ENCODE peak calls at places on chromosomes 4 and X, in eight cellular contexts. U is MM.1S; W is iPS DF 6.9; G is HepG2; K is GM23338; E is cardiac muscle cell; B is CD4-positive, alpha-beta memory T cell; X is transverse colon. N is an unnamed sample. For H3K4me1 and H3K36me3, the result is how much of the 10 kb centered on the place peaks cover.

GRCh38 chr4:13750594-13750993 is 123.1 kb upstream of the BOD1L1 start:
- DNase-seq in E (no peak), X (no peak), B (no peak), G (no peak), W (no peak), U (no peak), K (no peak), N (no peak)

GRCh38 chr4:40842318-40842717 is 92.6 kb downstream of the NSUN7 start:
- DNase-seq in G (no peak), X (no peak), W (no peak), U (no peak), K (no peak), B (no peak), E (no peak), N (no peak)

GRCh38 chr4:56995525-56995924 is 16.8 kb downstream of the POLR2B start:
- DNase-seq in X (peak), W (no peak), U (no peak), B (no peak), E (peak), G (no peak), K (no peak), N (no peak)

GRCh38 chr4:59704621-59705020 is 1495.5 kb upstream of the ADGRL3 start:
- DNase-seq in K (no peak), X (no peak), B (no peak), W (no peak), G (no peak), E (no peak), U (peak), N (no peak)

GRCh38 chr4:64715741-64716140 is 306.5 kb upstream of the TECRL start:
- DNase-seq in E (no peak), K (no peak), X (no peak), W (no peak), G (no peak), U (no peak), B (no peak), N (no peak)

GRCh38 chrX:76931518-76931917 is 504.0 kb downstream of the MAGEE1 start:
- DNase-seq in W (no peak), E (no peak), X (no peak), G (no peak), B (no peak), K (no peak), U (no peak), N (no peak)

GRCh38 chr4:170721812-170722373 is 632.1 kb upstream of the AADAT start:
- DNase-seq in W (no peak), K (no peak), U (no peak), X (no peak), E (no peak), G (no peak), B (no peak), N (no peak)

GRCh38 chr4:80812145-80812544 is 218.4 kb upstream of the BMP3 start:
- DNase-seq in E (no peak), U (no peak), G (no peak), W (no peak), B (no peak), X (no peak), K (no peak), N (no peak)

GRCh38 chrX:119622356-119623232 is 16.4 kb upstream of the NKRF start:
- DNase-seq in G (no peak), W (no peak), B (no peak), U (no peak), E (peak), K (no peak), X (peak), N (no peak)

GRCh38 chr4:87031946-87032345 is 97.1 kb downstream of the AFF1 start:
- DNase-seq in G (no peak), E (peak), K (no peak), B (no peak), U (no peak), X (no peak), W (no peak), N (no peak)
- H3K4me1 ChIP-seq in G (under half), E (half or more), K (half or more), B (half or more), U (under half), X (half or more), W (under half), N (half or more)

DNA sequence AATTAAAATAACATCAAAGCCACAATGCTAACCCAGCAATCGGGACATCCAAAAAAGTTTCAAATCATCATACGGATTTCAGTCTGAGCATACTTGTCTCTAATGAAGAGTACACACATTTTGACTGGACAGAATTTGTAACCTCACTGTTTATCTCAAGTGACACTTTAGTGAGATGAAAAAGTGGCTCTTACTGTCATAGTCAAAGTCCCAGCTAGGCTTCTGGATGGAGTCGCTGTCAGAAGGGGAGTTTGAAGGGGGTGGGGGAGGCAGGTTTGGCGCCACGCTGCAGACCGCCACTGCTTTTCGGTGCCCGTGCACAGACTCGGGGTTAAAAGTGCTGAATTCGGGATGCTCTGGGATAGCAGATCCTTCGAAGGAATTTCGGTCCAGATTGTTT is 41.0 kb upstream of the MTNR1A start:
- DNase-seq in U (no peak), G (no peak), B (no peak), W (no peak), X (no peak), E (no peak), K (no peak), N (no peak)
- H3K36me3 ChIP-seq in U (under half), G (under half), B (under half), W (under half), X (half or more), E (half or more), K (under half), N (half or more)

GRCh38 chr4:1794809-1795303 is 1.8 kb downstream of the FGFR3 start:
- DNase-seq in G (no peak), B (no peak), X (no peak), K (no peak), W (no peak), E (no peak), U (no peak), N (no peak)
- H3K4me3 ChIP-seq in G (peak), B (no peak), X (peak), K (peak), W (peak), E (peak), U (no peak), N (peak)

DNA sequence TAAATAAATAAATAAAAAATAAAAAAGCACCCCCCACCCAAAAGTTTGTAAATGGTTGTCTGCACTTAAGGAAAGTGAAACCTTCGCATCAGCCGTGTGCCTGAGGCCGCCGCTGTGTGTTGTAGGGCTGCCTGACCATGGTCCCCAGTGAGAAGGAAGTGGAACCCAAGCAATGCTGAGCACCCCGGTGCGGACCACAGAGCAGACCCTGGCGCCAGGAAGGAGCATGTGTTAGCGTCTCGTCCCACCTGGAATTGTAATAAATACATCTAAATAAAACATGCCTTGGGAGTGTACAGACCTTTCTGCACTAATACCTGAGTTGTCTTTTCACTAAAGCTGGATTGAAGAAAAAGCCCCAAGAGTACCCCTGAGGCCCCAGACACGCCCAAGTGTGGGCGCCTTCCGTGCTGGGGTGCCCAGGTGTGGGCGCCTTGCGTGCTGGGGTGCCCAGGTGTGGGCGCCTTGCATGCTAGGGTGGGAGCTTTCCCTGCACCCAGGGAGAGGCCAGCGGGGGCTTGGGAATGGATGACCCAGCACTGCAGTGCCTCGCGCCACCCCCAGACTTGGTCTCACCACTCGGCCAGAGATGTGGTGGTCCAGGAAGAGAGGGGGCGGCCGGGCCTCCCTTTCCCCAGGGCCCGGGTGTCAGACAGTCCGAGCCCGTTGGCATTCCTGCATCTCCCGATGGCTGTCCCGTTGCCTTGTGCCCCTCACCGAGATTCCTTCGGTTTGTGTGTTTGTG is 33.7 kb downstream of the HTT-AS start:
- DNase-seq in W (no peak), G (no peak), U (peak), E (no peak), K (no peak), B (no peak), X (no peak), N (peak)
- H3K4me1 ChIP-seq in W (under half), G (half or more), U (under half), E (under half), K (under half), B (under half), X (under half), N (under half)

GRCh38 chr4:8383451-8384160 is 56.9 kb downstream of the ACOX3 start:
- DNase-seq in K (no peak), W (no peak), G (no peak), U (no peak), B (no peak), X (no peak), E (peak), N (no peak)
- H3K36me3 ChIP-seq in K (under half), W (under half), G (under half), U (under half), B (under half), X (under half), E (under half), N (under half)

GRCh38 chrX:140710710-140711109 is 1.2 kb downstream of the LINC00632 start:
- DNase-seq in G (no peak), B (no peak), X (no peak), E (no peak), W (no peak), U (no peak), K (peak), N (no peak)

GRCh38 chrX:140715787-140716186 is 6.2 kb downstream of the LINC00632 start:
- DNase-seq in U (no peak), G (no peak), W (no peak), E (no peak), B (no peak), X (no peak), K (no peak), N (no peak)

GRCh38 chrX:140709421-140709846 is at the start of gene LINC00632:
- DNase-seq in X (no peak), K (peak), E (no peak), G (no peak), B (no peak), U (no peak), W (no peak), N (no peak)

GRCh38 chrX:140713174-140713539 is 3.6 kb downstream of the LINC00632 start:
- DNase-seq in B (no peak), W (no peak), K (no peak), E (no peak), G (no peak), U (peak), X (no peak), N (no peak)

GRCh38 chrX:140712413-140713173 is 3.0 kb downstream of the LINC00632 start:
- DNase-seq in G (no peak), X (peak), K (peak), W (no peak), B (peak), E (peak), U (no peak), N (peak)
- H3K4me3 ChIP-seq in G (no peak), X (no peak), K (no peak), W (no peak), B (no peak), E (no peak), U (no peak), N (no peak)

DNA sequence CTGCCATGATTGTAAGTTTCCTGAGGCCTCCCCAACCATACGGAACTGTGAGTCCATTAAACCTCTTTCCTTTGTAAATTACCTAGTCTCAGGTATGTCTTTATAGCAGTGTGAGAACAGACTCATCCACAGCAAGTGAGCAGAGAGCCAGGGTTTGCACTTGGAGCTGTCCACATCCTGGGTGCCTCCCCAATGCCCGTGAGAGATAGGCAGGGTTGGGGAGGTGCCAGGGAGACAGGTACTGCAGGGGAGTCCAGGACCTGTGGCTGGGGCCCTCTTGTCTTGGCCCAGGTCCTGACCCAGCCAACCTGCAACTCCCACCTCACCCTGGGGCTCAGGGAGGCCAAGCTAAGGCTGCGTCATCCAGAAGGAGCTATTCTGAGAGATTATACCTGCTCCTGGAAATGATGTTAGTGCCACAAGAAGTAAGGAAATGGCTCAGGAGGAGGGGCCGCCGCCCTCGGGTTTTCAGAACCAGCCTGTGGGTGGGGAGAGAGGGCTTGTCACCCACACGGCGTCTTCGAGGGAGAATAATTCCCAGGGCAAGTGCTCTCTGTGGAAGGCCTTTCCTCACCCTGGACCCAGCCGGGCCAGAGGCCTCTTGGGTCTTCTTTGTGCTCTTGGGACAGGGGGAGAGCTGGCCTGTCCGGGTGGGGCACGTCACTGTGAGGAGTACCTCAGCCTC is 66.5 kb downstream of the ADRA2C start:
- DNase-seq in X (no peak), B (no peak), G (no peak), K (no peak), W (no peak), E (no peak), U (no peak), N (no peak)
- H3K4me1 ChIP-seq in X (under half), B (under half), G (half or more), K (under half), W (under half), E (under half), U (under half), N (under half)

N was measured in Peyer's patch.